ENCODE peak calls at places on chromosomes 11 and 22, in six cellular contexts. V is adrenal gland; U is IMR-90; J is body of pancreas; E is lung; Y is CD8-positive, alpha-beta T cell. M is an unnamed sample. For H3K36me3, the result is how much of the 10 kb centered on the place peaks cover.

GRCh38 chr11:58928082-58928574 is 11.2 kb upstream of the GLYATL1 start:
- DNase-seq in Y (no peak), U (peak), E (no peak), J (no peak), V (no peak), M (peak)

GRCh38 chr11:128361451-128362020 is 225.8 kb downstream of the ETS1 start:
- DNase-seq in E (no peak), J (no peak), U (peak), Y (no peak), V (no peak), M (no peak)

GRCh38 chr11:70476669-70477068 is 78.3 kb downstream of the CTTN start:
- DNase-seq in J (no peak), U (peak), E (no peak), V (peak), Y (no peak), M (no peak)

GRCh38 chr22:37079668-37080171 is 28.2 kb downstream of the KCTD17 start:
- DNase-seq in U (peak), V (no peak), Y (peak), J (no peak), E (no peak), M (no peak)

GRCh38 chr11:32231909-32232493 is 141.1 kb downstream of the RCN1 start:
- DNase-seq in J (no peak), Y (no peak), E (no peak), U (peak), V (no peak), M (peak)

GRCh38 chr11:2814751-2815150 is 70.8 kb downstream of the CDKN1C start:
- DNase-seq in J (no peak), U (no peak), Y (no peak), E (no peak), V (no peak), M (no peak)

GRCh38 chr11:77140231-77140959 is 12.3 kb downstream of the MYO7A start:
- DNase-seq in V (peak), Y (no peak), E (no peak), J (peak), U (peak), M (peak)

GRCh38 chr11:120579601-120580000 is 68.1 kb downstream of the GRIK4 start:
- DNase-seq in Y (no peak), U (no peak), E (no peak), V (no peak), J (no peak), M (no peak)

GRCh38 chr22:31730344-31730711 is 19.6 kb downstream of the PRR14L start:
- DNase-seq in V (no peak), J (no peak), U (no peak), E (no peak), Y (no peak), M (peak)

GRCh38 chr11:65778901-65779668 is 1.7 kb downstream of the AP5B1 start:
- DNase-seq in U (no peak), V (no peak), E (no peak), Y (peak), J (no peak), M (peak)

GRCh38 chr22:48369789-48370507 is 1457.7 kb downstream of the BRD1 start:
- DNase-seq in V (no peak), J (no peak), U (no peak), E (peak), Y (no peak), M (peak)

DNA sequence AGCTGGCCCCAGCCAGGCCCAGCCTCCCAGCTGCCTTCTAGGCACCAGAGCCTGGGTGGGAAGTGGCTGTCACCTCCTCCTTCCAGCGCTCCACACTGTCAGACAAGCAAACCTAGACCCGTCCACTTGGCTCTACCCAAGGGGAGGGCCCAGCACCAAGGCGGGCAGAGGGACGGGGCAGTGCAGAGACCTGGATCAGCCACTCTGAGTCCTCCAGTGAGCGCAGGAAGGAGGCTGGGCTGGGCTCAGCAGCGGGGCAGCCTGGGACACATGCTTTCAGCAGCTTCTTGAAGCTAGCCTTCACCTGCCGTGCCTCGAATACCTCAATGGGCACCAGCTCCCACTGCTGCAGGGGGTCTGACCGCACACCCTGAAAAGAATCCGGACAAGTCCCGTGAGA is 18.8 kb downstream of the SBF1 start:
- DNase-seq in V (no peak), J (no peak), Y (no peak), E (no peak), U (no peak), M (no peak)
- H3K36me3 ChIP-seq in V (under half), J (under half), Y (half or more), E (half or more), U (half or more), M (under half)

GRCh38 chr11:12245549-12245986 is 131.8 kb upstream of the PARVA start:
- DNase-seq in Y (no peak), V (no peak), E (no peak), J (no peak), U (peak), M (no peak)
- H3K36me3 ChIP-seq in Y (under half), V (under half), E (under half), J (under half), U (half or more), M (under half)

GRCh38 chr11:74626130-74626529 is 33.7 kb downstream of the POLD3 start:
- DNase-seq in Y (no peak), U (no peak), V (no peak), E (no peak), J (no peak), M (no peak)

GRCh38 chr11:74627381-74627780 is 35.0 kb downstream of the POLD3 start:
- DNase-seq in J (no peak), Y (no peak), V (no peak), U (no peak), E (no peak), M (no peak)

GRCh38 chr11:74633406-74634393 is 41.3 kb downstream of the POLD3 start:
- DNase-seq in E (no peak), V (no peak), Y (no peak), U (no peak), J (no peak), M (no peak)

GRCh38 chr11:74626604-74627003 is 34.2 kb downstream of the POLD3 start:
- DNase-seq in J (no peak), E (no peak), U (no peak), V (no peak), Y (no peak), M (no peak)

DNA sequence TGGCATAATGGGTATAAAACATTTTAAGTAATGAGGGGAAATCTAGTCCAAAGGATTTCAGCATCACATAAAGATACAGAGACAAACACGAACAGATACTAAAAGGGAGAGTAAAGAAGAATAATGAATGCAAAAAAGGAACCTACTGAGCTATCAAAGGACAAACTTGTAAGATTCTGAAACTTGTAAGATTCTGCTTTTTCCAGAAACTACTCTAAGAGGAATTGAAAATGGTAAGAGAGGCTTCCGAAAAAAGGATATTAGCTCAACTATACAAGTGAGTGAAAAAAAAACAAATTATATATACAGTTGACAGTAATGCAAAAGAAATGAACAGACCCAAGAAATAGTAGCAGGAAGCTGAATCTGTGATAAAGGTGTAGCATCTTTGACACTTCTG is 37.7 kb downstream of the POLD3 start:
- DNase-seq in J (no peak), V (no peak), Y (no peak), E (no peak), U (no peak), M (no peak)
- H3K36me3 ChIP-seq in J (under half), V (under half), Y (under half), E (under half), U (under half), M (under half)

GRCh38 chr22:29342177-29342576 is 26.7 kb upstream of the RASL10A start:
- DNase-seq in V (no peak), U (no peak), Y (no peak), E (no peak), J (no peak), M (no peak)
- H3K36me3 ChIP-seq in V (under half), U (half or more), Y (half or more), E (half or more), J (under half), M (under half)

GRCh38 chr11:27011560-27012253 is 17.8 kb downstream of the FIBIN start:
- DNase-seq in U (no peak), E (no peak), J (no peak), Y (no peak), V (no peak), M (no peak)
- H3K36me3 ChIP-seq in U (under half), E (under half), J (under half), Y (under half), V (under half), M (under half)

GRCh38 chr22:17836977-17837742 is 62.9 kb upstream of the BID start:
- DNase-seq in Y (no peak), V (no peak), E (no peak), J (no peak), U (no peak), M (peak)
- H3K36me3 ChIP-seq in Y (under half), V (under half), E (under half), J (under half), U (under half), M (under half)

DNA sequence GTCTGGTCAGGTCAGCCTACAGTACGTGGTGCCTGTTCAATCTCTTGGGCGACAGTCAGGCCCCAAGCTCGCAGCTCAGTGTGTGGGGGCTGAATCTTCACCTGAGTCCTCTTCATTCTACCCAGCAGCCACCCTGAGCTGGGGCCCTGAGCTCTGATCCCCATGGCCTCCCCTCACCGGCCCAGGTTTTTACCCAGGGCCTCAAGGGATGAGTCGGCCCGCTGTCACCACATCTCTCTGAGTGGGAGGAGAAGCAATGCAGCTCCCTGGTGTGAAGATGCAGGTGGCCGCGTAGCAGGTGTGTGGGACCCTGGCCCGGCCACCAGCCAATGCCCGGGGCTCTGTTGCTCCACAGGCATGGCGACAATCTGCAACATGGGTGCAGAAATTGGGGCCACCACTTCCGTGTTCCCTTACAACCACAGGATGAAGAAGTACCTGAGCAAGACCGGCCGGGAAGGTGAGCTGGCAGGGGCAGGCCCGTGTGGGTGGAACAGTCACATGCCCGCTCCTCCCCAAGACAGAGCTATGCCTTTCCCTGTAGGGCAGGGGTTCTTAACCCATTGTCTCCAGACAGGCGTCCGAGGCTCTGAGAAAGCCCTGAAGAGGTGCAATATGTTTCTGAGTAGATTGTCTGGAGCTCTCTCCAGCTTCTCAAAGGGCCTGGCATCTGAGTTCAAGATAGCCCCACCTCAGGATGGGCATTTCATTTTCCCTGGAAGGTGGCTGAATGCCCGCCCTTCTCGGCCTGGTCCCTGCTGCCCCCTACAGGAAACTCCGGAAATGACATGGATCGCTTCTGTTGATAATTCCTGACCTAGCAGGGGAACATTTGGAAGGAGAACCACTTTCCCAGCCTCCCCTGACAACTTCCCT is 26.9 kb downstream of the POLR3H start:
- DNase-seq in E (peak), Y (peak), J (peak), V (peak), U (peak), M (peak)
- H3K36me3 ChIP-seq in E (half or more), Y (under half), J (under half), V (under half), U (under half), M (under half)